ENCODE peak calls at places on chromosomes 3 and 15, in five cellular contexts. One of them, this sample, is unnamed.
A peak's percentile ranks its signal among the peaks of the same experiment; 100 is the strongest.

GRCh38 chr3:58556761-58557181 is 19.8 kb upstream of the ACOX2 start:
- DNase-seq in amygdala: peak; percentile 35
- DNase-seq in astrocyte: no peak
- DNase-seq in EH: no peak
- DNase-seq in AG09319: no peak
- DNase-seq in this sample: no peak

GRCh38 chr3:170228093-170228766 is 6.0 kb downstream of the PRKCI start:
- DNase-seq in AG09319: no peak
- DNase-seq in astrocyte: peak; percentile 30
- DNase-seq in EH: peak; percentile 64
- DNase-seq in amygdala: no peak
- DNase-seq in this sample: no peak

GRCh38 chr3:97993526-97993925 is 21.3 kb upstream of the RIOX2 start:
- DNase-seq in astrocyte: no peak
- DNase-seq in amygdala: no peak
- DNase-seq in AG09319: no peak
- DNase-seq in EH: no peak
- DNase-seq in this sample: no peak

GRCh38 chr3:36282774-36283173 is 97.5 kb upstream of the STAC start:
- DNase-seq in EH: no peak
- DNase-seq in AG09319: no peak
- DNase-seq in amygdala: no peak
- DNase-seq in astrocyte: no peak
- DNase-seq in this sample: no peak

GRCh38 chr3:71447197-71447596 is 136.3 kb downstream of the FOXP1 start:
- DNase-seq in amygdala: no peak
- DNase-seq in EH: no peak
- DNase-seq in AG09319: no peak
- DNase-seq in astrocyte: peak; percentile 32
- DNase-seq in this sample: no peak

GRCh38 chr15:31387483-31388118 is 61.0 kb downstream of the KLF13 start:
- DNase-seq in astrocyte: peak; percentile 35
- DNase-seq in amygdala: peak; percentile 49
- DNase-seq in EH: peak; percentile 73
- DNase-seq in AG09319: no peak
- DNase-seq in this sample: no peak

GRCh38 chr15:65209701-65210643 is 1.3 kb downstream of the CILP start:
- DNase-seq in astrocyte: no peak
- DNase-seq in AG09319: no peak
- DNase-seq in EH: peak; percentile 9
- DNase-seq in amygdala: no peak
- DNase-seq in this sample: no peak

GRCh38 chr15:77599899-77600298 is 32.8 kb downstream of the LINGO1 start:
- DNase-seq in astrocyte: no peak
- DNase-seq in EH: peak; percentile 60
- DNase-seq in amygdala: peak; percentile 60
- DNase-seq in AG09319: no peak
- DNase-seq in this sample: no peak

GRCh38 chr3:177802151-177802900 is 605.0 kb upstream of the TBL1XR1 start:
- DNase-seq in amygdala: peak; percentile 7
- DNase-seq in AG09319: peak; percentile 85
- DNase-seq in EH: peak; percentile 72
- DNase-seq in astrocyte: peak; percentile 77
- DNase-seq in this sample: no peak

GRCh38 chr3:68256635-68257034 is 602.2 kb upstream of the SUCLG2 start:
- DNase-seq in EH: no peak
- DNase-seq in AG09319: no peak
- DNase-seq in amygdala: peak; percentile 14
- DNase-seq in astrocyte: no peak
- DNase-seq in this sample: no peak

GRCh38 chr3:86968224-86968932 is 22.6 kb downstream of the VGLL3 start:
- DNase-seq in AG09319: no peak
- DNase-seq in astrocyte: no peak
- DNase-seq in EH: no peak
- DNase-seq in amygdala: no peak
- DNase-seq in this sample: no peak